ENCODE peak calls at places on chromosomes 13 and 19, in nine cellular contexts. V is choroid plexus epithelial cell, S is esophagus squamous epithelium, Y is Caco-2, H is fibroblast of lung, T is astrocyte of the spinal cord, J is A549, C is AG09319, P is neural progenitor cell. E is an unnamed sample.
A peak's percentile ranks its signal among the peaks of the same experiment; 100 is the strongest.

GRCh38 chr13:67123165-67123564 is 107.0 kb downstream of the PCDH9 start:
- DNase-seq in V (no peak), S (no peak), Y (no peak), H (no peak), T (no peak), J (no peak), C (no peak), P (no peak), E (no peak)

GRCh38 chr13:59391696-59392095 is 772.0 kb downstream of the DIAPH3 start:
- DNase-seq in V (peak; percentile 90), S (no peak), Y (peak; percentile 57), H (peak; percentile 56), T (peak; percentile 75), J (peak; percentile 2), C (peak; percentile 47), P (peak; percentile 80), E (peak; percentile 26)

GRCh38 chr13:24251525-24251924 is 57.9 kb upstream of the C1QTNF9 start:
- DNase-seq in V (no peak), S (no peak), Y (no peak), H (no peak), T (no peak), J (no peak), C (no peak), P (no peak), E (no peak)

GRCh38 chr13:102291587-102292218 is 110.1 kb downstream of the FGF14 start:
- DNase-seq in V (peak; percentile 64), S (no peak), Y (no peak), H (peak; percentile 38), T (peak; percentile 19), J (no peak), C (no peak), P (no peak), E (no peak)

GRCh38 chr13:81388400-81388799 is 1047.5 kb upstream of the SPRY2 start:
- DNase-seq in V (no peak), S (no peak), Y (no peak), H (no peak), T (no peak), J (no peak), C (no peak), P (no peak), E (peak; percentile 43)

GRCh38 chr13:23770428-23770827 is 118.8 kb downstream of the MIPEP start:
- DNase-seq in V (no peak), S (no peak), Y (no peak), H (no peak), T (no peak), J (no peak), C (no peak), P (no peak), E (no peak)

GRCh38 chr13:114077938-114078335 is 54.5 kb downstream of the RASA3 start:
- DNase-seq in V (peak; percentile 93), S (no peak), Y (peak; percentile 23), H (peak; percentile 83), T (peak; percentile 87), J (no peak), C (peak; percentile 23), P (peak; percentile 85), E (peak; percentile 83)

GRCh38 chr19:33464733-33465115 is 56.9 kb downstream of the PEPD start:
- DNase-seq in V (no peak), S (no peak), Y (no peak), H (no peak), T (no peak), J (no peak), C (no peak), P (no peak), E (peak; percentile 59)

GRCh38 chr19:48190288-48191284 is 20.1 kb downstream of the ZSWIM9 start:
- DNase-seq in V (peak; percentile 82), S (no peak), Y (peak; percentile 95), H (peak; percentile 96), T (peak; percentile 88), J (no peak), C (no peak), P (peak; percentile 81), E (peak; percentile 93)

GRCh38 chr19:38233740-38234251 is 9.8 kb upstream of the DPF1 start:
- DNase-seq in V (peak; percentile 74), S (no peak), Y (peak; percentile 80), H (peak; percentile 40), T (peak; percentile 60), J (peak; percentile 98), C (no peak), P (peak; percentile 93), E (peak; percentile 99)

GRCh38 chr19:33755314-33756020 is 41.2 kb upstream of the KCTD15 start:
- DNase-seq in V (no peak), S (no peak), Y (no peak), H (no peak), T (no peak), J (no peak), C (no peak), P (peak; percentile 30), E (peak; percentile 51)

GRCh38 chr13:111027481-111028439 is 87.3 kb upstream of the ARHGEF7 start:
- DNase-seq in V (no peak), S (no peak), Y (no peak), H (no peak), T (no peak), J (no peak), C (no peak), P (no peak), E (no peak)

GRCh38 chr19:50662442-50663279 is 13.4 kb downstream of the C19orf81 start:
- DNase-seq in V (no peak), S (no peak), Y (no peak), H (no peak), T (no peak), J (no peak), C (no peak), P (no peak), E (no peak)

GRCh38 chr19:57110592-57111328 is 9.0 kb upstream of the USP29 start:
- DNase-seq in V (no peak), S (no peak), Y (no peak), H (no peak), T (no peak), J (no peak), C (no peak), P (no peak), E (no peak)

GRCh38 chr13:111491021-111491420 is 170.6 kb downstream of the TEX29 start:
- DNase-seq in V (no peak), S (no peak), Y (peak; percentile 19), H (no peak), T (no peak), J (no peak), C (no peak), P (no peak), E (peak; percentile 46)

GRCh38 chr19:7679771-7680605 is 645 bp upstream of the TRAPPC5 start:
- DNase-seq in V (no peak), S (no peak), Y (no peak), H (no peak), T (no peak), J (no peak), C (no peak), P (no peak), E (no peak)

GRCh38 chr19:7680606-7681335 is at the start of gene TRAPPC5:
- DNase-seq in V (peak; percentile 83), S (no peak), Y (peak; percentile 79), H (peak; percentile 71), T (peak; percentile 74), J (peak; percentile 39), C (peak; percentile 42), P (peak; percentile 96), E (peak; percentile 99)

GRCh38 chr19:7676854-7677253 is at the start of gene MCEMP1:
- DNase-seq in V (no peak), S (no peak), Y (no peak), H (no peak), T (no peak), J (no peak), C (no peak), P (no peak), E (peak; percentile 31)

GRCh38 chr19:7677664-7678311 is 898 bp downstream of the MCEMP1 start:
- DNase-seq in V (no peak), S (no peak), Y (no peak), H (no peak), T (no peak), J (no peak), C (no peak), P (no peak), E (peak; percentile 49)

GRCh38 chr19:7679017-7679720 is 1.5 kb upstream of the TRAPPC5 start:
- DNase-seq in V (no peak), S (no peak), Y (peak; percentile 64), H (no peak), T (no peak), J (no peak), C (no peak), P (no peak), E (peak; percentile 77)
- TF ChIP-seq CTCF in V (no peak), S (no peak), Y (peak; percentile 34), H (no peak), T (no peak), J (no peak), C (no peak), P (no peak), E (no peak)

GRCh38 chr13:30898070-30898469 is 8.0 kb upstream of the MEDAG start:
- DNase-seq in V (no peak), S (no peak), Y (no peak), H (no peak), T (no peak), J (no peak), C (no peak), P (no peak), E (no peak)

GRCh38 chr13:30898721-30899188 is 7.3 kb upstream of the MEDAG start:
- DNase-seq in V (peak; percentile 99), S (no peak), Y (no peak), H (peak; percentile 97), T (peak; percentile 98), J (no peak), C (peak; percentile 75), P (no peak), E (peak; percentile 93)

GRCh38 chr13:30892966-30893365 is 13.1 kb upstream of the MEDAG start:
- DNase-seq in V (peak; percentile 85), S (no peak), Y (peak; percentile 58), H (peak; percentile 56), T (no peak), J (peak; percentile 13), C (no peak), P (peak; percentile 74), E (no peak)

GRCh38 chr13:30900952-30901749 is 4.9 kb upstream of the MEDAG start:
- DNase-seq in V (no peak), S (no peak), Y (no peak), H (no peak), T (no peak), J (no peak), C (no peak), P (no peak), E (no peak)

GRCh38 chr13:30895773-30896172 is 10.3 kb upstream of the MEDAG start:
- DNase-seq in V (peak; percentile 97), S (no peak), Y (no peak), H (peak; percentile 91), T (peak; percentile 87), J (no peak), C (peak; percentile 60), P (peak; percentile 22), E (no peak)
- TF ChIP-seq CTCF in V (peak; percentile 20), S (no peak), Y (no peak), H (no peak), T (no peak), J (no peak), C (no peak), P (no peak), E (no peak)

GRCh38 chr13:99104396-99104795 is 96.3 kb upstream of the UBAC2 start:
- DNase-seq in V (no peak), S (no peak), Y (no peak), H (no peak), T (no peak), J (no peak), C (no peak), P (no peak), E (no peak)
- TF ChIP-seq CTCF in V (no peak), S (no peak), Y (no peak), H (no peak), T (no peak), J (no peak), C (no peak), P (no peak), E (no peak)

GRCh38 chr19:58218899-58219298 is 9.8 kb upstream of the ZNF544 start:
- DNase-seq in V (peak; percentile 34), S (no peak), Y (no peak), H (no peak), T (no peak), J (no peak), C (no peak), P (peak; percentile 26), E (peak; percentile 45)
- TF ChIP-seq CTCF in V (peak; percentile 24), S (no peak), Y (no peak), H (no peak), T (no peak), J (no peak), C (no peak), P (peak; percentile 46), E (peak; percentile 23)

E was measured in osteoblast.